ENCODE peak calls at places on chromosomes 4 and X, in ten cellular contexts. M is nephron progenitor cell; S is mucosa of descending colon; H is epithelial cell of esophagus; U is tibial nerve; Y is cardiac fibroblast; L is body of pancreas; K is sigmoid colon; R is CD4-positive, alpha-beta T cell; A is fibroblast of the aortic adventitia. C is an unnamed sample.

GRCh38 chr4:81454953-81455352 is 16.8 kb downstream of the RASGEF1B start:
- DNase-seq in M (no peak), S (no peak), H (no peak), U (no peak), Y (no peak), L (no peak), K (no peak), R (no peak), A (no peak), C (no peak)

GRCh38 chrX:134236690-134237362 is at the start of gene CCDC160:
- DNase-seq in M (peak), S (peak), H (peak), U (peak), Y (peak), L (peak), K (peak), R (no peak), A (no peak), C (peak)

GRCh38 chrX:110204986-110205385 is 112.9 kb downstream of the AMMECR1 start:
- DNase-seq in M (no peak), S (no peak), H (no peak), U (no peak), Y (peak), L (no peak), K (no peak), R (no peak), A (peak), C (no peak)

GRCh38 chr4:125682730-125683129 is 368.0 kb downstream of the FAT4 start:
- DNase-seq in M (no peak), S (no peak), H (no peak), U (no peak), Y (no peak), L (no peak), K (no peak), R (no peak), A (no peak), C (no peak)

GRCh38 chr4:186676531-186677158 is 47.0 kb downstream of the FAT1 start:
- DNase-seq in M (no peak), S (no peak), H (peak), U (no peak), Y (peak), L (no peak), K (no peak), R (no peak), A (peak), C (no peak)

GRCh38 chrX:150544222-150544787 is 24.1 kb upstream of the MTM1 start:
- DNase-seq in M (no peak), S (no peak), H (no peak), U (no peak), Y (no peak), L (no peak), K (no peak), R (no peak), A (no peak), C (no peak)

GRCh38 chr4:39606747-39607146 is 31.9 kb downstream of the SMIM14 start:
- DNase-seq in M (no peak), S (no peak), H (no peak), U (no peak), Y (no peak), L (no peak), K (no peak), R (no peak), A (no peak), C (no peak)

GRCh38 chr4:6613676-6614651 is 26.5 kb upstream of the MRFAP1 start:
- DNase-seq in M (no peak), S (no peak), H (no peak), U (no peak), Y (no peak), L (no peak), K (no peak), R (no peak), A (no peak), C (no peak)

GRCh38 chr4:47667552-47667951 is 170.3 kb downstream of the CORIN start:
- DNase-seq in M (no peak), S (no peak), H (peak), U (no peak), Y (no peak), L (no peak), K (no peak), R (no peak), A (no peak), C (no peak)

GRCh38 chrX:46686003-46686645 is 72.8 kb downstream of the SLC9A7 start:
- DNase-seq in M (peak), S (no peak), H (peak), U (peak), Y (peak), L (peak), K (no peak), R (peak), A (peak), C (peak)

GRCh38 chr4:29553842-29554241 is 1166.3 kb upstream of the PCDH7 start:
- DNase-seq in M (no peak), S (no peak), H (peak), U (no peak), Y (no peak), L (no peak), K (no peak), R (no peak), A (no peak), C (no peak)

GRCh38 chr4:21011106-21011505 is 310.8 kb downstream of the PACRGL start:
- DNase-seq in M (no peak), S (no peak), H (peak), U (no peak), Y (no peak), L (no peak), K (no peak), R (no peak), A (no peak), C (no peak)

GRCh38 chr4:168631241-168632151 is 134.6 kb downstream of the PALLD start:
- DNase-seq in M (peak), S (peak), H (peak), U (peak), Y (peak), L (peak), K (peak), R (no peak), A (peak), C (peak)

GRCh38 chr4:111016416-111016815 is 393.5 kb upstream of the PITX2 start:
- DNase-seq in M (no peak), S (no peak), H (no peak), U (no peak), Y (no peak), L (no peak), K (no peak), R (no peak), A (no peak), C (no peak)

GRCh38 chr4:177348348-177348747 is 38.7 kb downstream of the NEIL3 start:
- DNase-seq in M (no peak), S (no peak), H (no peak), U (no peak), Y (no peak), L (no peak), K (no peak), R (no peak), A (no peak), C (no peak)
- TF ChIP-seq CTCF in M (no peak), S (no peak), H (no peak), U (no peak), Y (no peak), L (no peak), K (no peak), R (no peak), A (no peak), C (no peak)

DNA sequence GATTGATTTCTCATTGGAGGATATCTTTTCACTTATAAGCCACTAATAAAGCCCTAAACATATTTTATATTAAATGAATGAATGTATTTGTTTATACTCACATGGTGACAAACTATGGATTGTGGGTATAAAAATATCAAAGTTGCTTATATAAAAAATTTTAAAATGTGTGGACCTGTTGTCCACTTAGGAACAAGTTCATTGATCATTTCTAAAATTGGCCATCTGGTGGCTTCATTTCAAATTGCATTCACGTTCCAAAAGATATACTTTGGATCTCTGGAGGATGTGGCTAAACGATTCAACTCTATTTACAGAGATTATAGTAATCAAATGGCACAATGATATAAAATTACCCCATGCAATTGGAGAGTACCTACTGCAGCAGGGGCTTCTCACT is 32.5 kb downstream of the FSTL5 start:
- DNase-seq in M (no peak), S (no peak), H (peak), U (no peak), Y (no peak), L (no peak), K (no peak), R (no peak), A (no peak), C (no peak)
- TF ChIP-seq CTCF in M (peak), S (no peak), H (peak), U (no peak), Y (no peak), L (no peak), K (no peak), R (no peak), A (no peak), C (peak)

GRCh38 chr4:93645120-93645519 is 183.4 kb upstream of the ATOH1 start:
- DNase-seq in M (no peak), S (no peak), H (no peak), U (no peak), Y (no peak), L (no peak), K (no peak), R (no peak), A (no peak), C (no peak)

GRCh38 chr4:93646225-93646930 is 182.2 kb upstream of the ATOH1 start:
- DNase-seq in M (no peak), S (no peak), H (peak), U (no peak), Y (no peak), L (no peak), K (no peak), R (no peak), A (no peak), C (no peak)

GRCh38 chr4:93649828-93650227 is 178.7 kb upstream of the ATOH1 start:
- DNase-seq in M (no peak), S (no peak), H (no peak), U (no peak), Y (no peak), L (no peak), K (no peak), R (no peak), A (no peak), C (no peak)

DNA sequence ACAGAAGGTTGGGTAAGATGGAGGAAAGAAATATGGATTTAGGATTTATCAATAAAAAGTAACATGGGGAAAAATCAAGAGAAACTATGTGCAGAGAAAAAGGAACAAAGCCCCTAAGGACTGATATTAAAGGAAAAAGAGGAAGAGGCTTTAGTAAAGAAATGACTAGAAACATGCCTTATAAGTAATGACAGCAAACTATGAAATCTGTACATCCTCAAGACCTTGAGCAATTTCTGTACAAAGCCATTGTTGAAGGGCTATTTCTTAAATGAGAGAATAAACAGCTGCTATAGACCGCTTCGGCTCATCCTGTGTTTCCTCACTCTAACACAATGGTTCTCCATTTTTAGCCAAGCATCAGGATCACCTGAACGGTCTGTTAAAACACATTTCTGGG is 180.3 kb upstream of the ATOH1 start:
- DNase-seq in M (no peak), S (no peak), H (no peak), U (no peak), Y (no peak), L (no peak), K (no peak), R (no peak), A (no peak), C (no peak)
- TF ChIP-seq CTCF in M (no peak), S (no peak), H (no peak), U (no peak), Y (no peak), L (no peak), K (no peak), R (no peak), A (no peak), C (no peak)

GRCh38 chr4:4426511-4427477 is 39.9 kb downstream of the NSG1 start:
- DNase-seq in M (peak), S (no peak), H (no peak), U (no peak), Y (no peak), L (no peak), K (peak), R (no peak), A (no peak), C (no peak)
- TF ChIP-seq CTCF in M (peak), S (no peak), H (no peak), U (no peak), Y (no peak), L (no peak), K (no peak), R (no peak), A (no peak), C (peak)

GRCh38 chr4:129362685-129363274 is 266.8 kb downstream of the C4orf33 start:
- DNase-seq in M (peak), S (no peak), H (peak), U (peak), Y (peak), L (peak), K (no peak), R (no peak), A (peak), C (peak)

DNA sequence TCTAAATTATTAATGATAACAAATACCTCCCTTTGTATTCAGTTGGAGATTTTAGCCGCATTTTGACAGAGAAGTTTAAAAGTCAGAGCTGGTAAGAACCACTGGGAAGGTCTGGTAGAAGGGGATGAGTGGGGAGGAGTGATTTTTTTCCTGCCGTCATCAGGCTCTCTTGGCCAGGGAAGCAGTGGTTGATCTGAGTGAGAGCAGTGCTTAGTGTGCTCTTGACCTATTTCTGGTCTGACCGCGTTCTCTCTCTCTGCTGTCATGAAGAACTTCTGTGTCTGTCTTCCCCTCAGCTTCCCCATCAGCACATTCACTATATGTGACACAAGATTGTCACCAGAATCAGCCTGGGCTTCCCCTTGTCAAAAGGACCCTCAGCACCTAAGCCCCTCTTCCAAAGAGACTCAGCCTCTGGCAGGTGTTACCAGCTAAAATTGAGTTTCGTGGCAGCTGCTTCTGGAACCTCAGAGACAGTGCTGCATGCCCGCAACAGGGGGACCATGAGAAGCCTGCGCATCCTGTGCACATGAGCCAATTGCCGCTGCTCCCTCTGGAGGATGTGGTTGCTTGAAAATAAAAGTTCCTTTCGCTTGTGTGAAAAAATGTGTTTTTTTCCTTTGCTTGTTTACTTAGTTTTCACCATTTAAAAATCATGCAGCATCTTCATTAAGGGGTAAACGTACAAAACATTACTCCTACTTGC is 268.9 kb downstream of the C4orf33 start:
- DNase-seq in M (no peak), S (no peak), H (no peak), U (no peak), Y (no peak), L (no peak), K (no peak), R (no peak), A (no peak), C (no peak)
- TF ChIP-seq CTCF in M (no peak), S (no peak), H (no peak), U (no peak), Y (no peak), L (no peak), K (no peak), R (no peak), A (no peak), C (no peak)

GRCh38 chr4:133084421-133084820 is 64.7 kb upstream of the PCDH10 start:
- DNase-seq in M (no peak), S (no peak), H (no peak), U (no peak), Y (no peak), L (no peak), K (no peak), R (no peak), A (no peak), C (no peak)

DNA sequence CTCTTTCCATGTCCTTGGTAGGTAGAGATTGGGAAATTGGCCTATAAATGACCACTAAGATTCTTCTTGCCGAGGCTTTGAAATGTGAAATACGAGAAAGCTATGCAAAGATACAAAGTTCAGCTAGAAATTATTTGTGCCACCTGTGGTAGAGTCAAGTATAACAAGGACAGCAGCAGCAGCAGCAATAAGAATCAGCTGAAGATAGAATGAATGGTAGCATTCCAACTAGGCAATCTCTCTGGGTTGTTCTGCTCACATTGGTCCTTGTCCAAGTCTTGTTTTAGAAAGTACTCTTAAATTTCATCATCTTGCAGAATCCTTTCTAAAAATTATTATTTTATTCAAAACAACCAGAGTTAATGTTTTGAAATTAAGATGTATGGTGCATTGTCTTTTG is 67.8 kb upstream of the PCDH10 start:
- DNase-seq in M (no peak), S (no peak), H (no peak), U (no peak), Y (no peak), L (no peak), K (no peak), R (no peak), A (no peak), C (no peak)
- TF ChIP-seq CTCF in M (no peak), S (no peak), H (peak), U (no peak), Y (no peak), L (no peak), K (no peak), R (no peak), A (no peak), C (peak)

GRCh38 chrX:102341867-102342266 is 94.9 kb downstream of the NXF2 start:
- DNase-seq in M (no peak), S (no peak), H (no peak), U (no peak), Y (peak), L (no peak), K (no peak), R (no peak), A (no peak), C (no peak)
- TF ChIP-seq CTCF in M (no peak), S (no peak), H (no peak), U (no peak), Y (peak), L (no peak), K (no peak), R (no peak), A (peak), C (peak)

GRCh38 chr4:2008671-2008920 is 178 bp downstream of the NELFA start:
- DNase-seq in M (no peak), S (no peak), H (no peak), U (no peak), Y (no peak), L (no peak), K (no peak), R (no peak), A (no peak), C (no peak)
- TF ChIP-seq CTCF in M (no peak), S (no peak), H (no peak), U (no peak), Y (no peak), L (no peak), K (no peak), R (no peak), A (no peak), C (no peak)